ENCODE peak calls at places on chromosomes 2 and 18, in ten cellular contexts. M is HCT116, R is stomach, S is thoracic aorta, G is dorsolateral prefrontal cortex, I is cardiac muscle cell, B is right lobe of liver, Y is fibroblast of lung, E is MM.1S, H is tibial artery. T is an unnamed sample.

GRCh38 chr2:120820263-120820884 is 84.7 kb downstream of the GLI2 start:
- DNase-seq in H (peak), S (no peak), I (peak), G (no peak), Y (peak), E (no peak), M (no peak), B (no peak), R (no peak), T (peak)

GRCh38 chr2:69933254-69933828 is 18.4 kb downstream of the MXD1 start:
- DNase-seq in E (peak), R (no peak), Y (no peak), B (no peak), G (no peak), S (no peak), M (no peak), H (no peak), I (no peak), T (no peak)

GRCh38 chr18:48926420-48926857 is 24.3 kb downstream of the SMAD7 start:
- DNase-seq in G (no peak), M (no peak), Y (no peak), I (no peak), R (peak), B (peak), H (no peak), E (no peak), S (no peak), T (no peak)

GRCh38 chr2:220935789-220936321 is 636.2 kb downstream of the EPHA4 start:
- DNase-seq in Y (peak), H (no peak), S (no peak), G (no peak), B (no peak), E (no peak), M (no peak), R (no peak), I (no peak), T (no peak)

GRCh38 chr2:37454851-37455762 is 110.7 kb downstream of the QPCT start:
- DNase-seq in H (no peak), B (no peak), Y (peak), M (no peak), S (no peak), G (no peak), I (no peak), R (no peak), E (no peak), T (no peak)

GRCh38 chr2:193476171-193476800 is 1281.6 kb upstream of the TMEFF2 start:
- DNase-seq in M (no peak), R (no peak), H (no peak), G (no peak), S (no peak), E (no peak), B (no peak), Y (no peak), I (no peak), T (no peak)

GRCh38 chr2:192067631-192068030 is 127.1 kb downstream of the TMEFF2 start:
- DNase-seq in S (no peak), G (no peak), I (no peak), B (no peak), Y (no peak), M (no peak), R (no peak), H (no peak), E (no peak), T (no peak)

GRCh38 chr18:3058328-3059191 is 45.6 kb upstream of the LPIN2 start:
- DNase-seq in S (no peak), I (no peak), M (no peak), B (no peak), E (no peak), H (no peak), Y (no peak), R (no peak), G (no peak), T (no peak)

GRCh38 chr2:42652086-42652485 is 83.7 kb downstream of the MTA3 start:
- DNase-seq in H (no peak), M (no peak), R (no peak), I (no peak), E (no peak), B (no peak), S (no peak), G (no peak), Y (no peak), T (no peak)

GRCh38 chr2:134128746-134129145 is 125.1 kb upstream of the MGAT5 start:
- DNase-seq in R (no peak), M (no peak), E (no peak), H (no peak), I (no peak), G (no peak), S (no peak), Y (no peak), B (no peak), T (no peak)

GRCh38 chr2:240198226-240198625 is 57.8 kb upstream of the OTOS start:
- DNase-seq in R (peak), Y (no peak), I (no peak), H (peak), G (no peak), M (no peak), B (no peak), E (no peak), S (no peak), T (no peak)

GRCh38 chr18:74623047-74623816 is 25.6 kb downstream of the ZNF407 start:
- DNase-seq in I (no peak), B (no peak), E (no peak), M (peak), S (no peak), G (peak), Y (peak), R (no peak), H (no peak), T (no peak)

GRCh38 chr2:1053781-1054180 is 103.1 kb downstream of the SNTG2 start:
- DNase-seq in I (no peak), M (no peak), R (no peak), E (no peak), B (no peak), Y (no peak), H (no peak), G (no peak), S (no peak), T (no peak)

GRCh38 chr2:231680992-231681852 is 27.1 kb upstream of the PTMA start:
- DNase-seq in G (peak), M (no peak), H (peak), B (peak), Y (peak), R (peak), E (no peak), I (peak), S (peak), T (peak)

GRCh38 chr18:27609221-27609620 is 424.1 kb upstream of the CHST9 start:
- DNase-seq in R (no peak), S (no peak), M (no peak), B (no peak), E (no peak), I (no peak), G (no peak), H (no peak), Y (no peak), T (no peak)

GRCh38 chr2:35503311-35503710 is 852.3 kb upstream of the CRIM1 start:
- DNase-seq in R (no peak), B (no peak), S (no peak), I (no peak), Y (no peak), E (no peak), M (no peak), G (no peak), H (no peak), T (no peak)

DNA sequence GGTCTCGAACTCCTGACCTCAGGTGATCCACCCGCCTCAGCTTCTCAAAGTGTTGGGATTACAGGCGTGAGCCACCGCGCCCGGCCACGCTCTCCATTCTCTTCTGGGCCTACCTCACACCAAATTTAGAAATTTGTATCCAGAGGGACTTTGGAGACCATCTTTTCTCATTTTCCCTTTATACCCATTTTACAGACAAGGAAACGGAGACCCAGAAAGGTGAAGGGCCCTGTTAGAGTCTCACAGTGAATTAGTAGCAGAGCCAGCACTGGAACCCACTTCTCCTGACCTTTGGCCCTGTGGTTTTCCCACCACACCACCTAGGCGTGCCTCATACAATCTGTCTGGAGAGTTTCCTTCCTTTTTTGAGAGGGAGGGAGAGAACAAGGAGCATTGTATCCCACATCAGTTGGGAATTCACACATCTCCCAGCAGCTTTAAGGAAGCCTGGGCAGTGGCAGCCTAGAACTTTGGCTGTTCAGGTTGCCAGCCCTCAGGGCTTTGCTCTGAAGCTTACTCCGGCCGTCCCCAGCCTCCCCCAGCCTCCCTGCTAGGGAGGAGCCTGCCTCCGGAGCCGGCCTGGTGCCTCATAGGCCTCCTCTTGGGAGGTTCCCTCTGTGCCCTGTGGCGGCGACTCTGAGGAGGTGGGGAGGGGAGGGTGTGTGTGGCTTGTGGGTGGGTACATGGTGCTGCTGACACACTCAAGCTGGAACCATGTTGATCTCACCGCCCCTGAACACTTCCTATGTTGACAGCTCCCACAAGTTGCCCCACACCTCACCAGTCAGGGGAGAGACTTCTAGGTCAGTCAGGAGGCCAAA is 13.8 kb downstream of the FOSL2 start:
- DNase-seq in Y (peak), S (no peak), M (no peak), G (no peak), I (no peak), R (peak), E (no peak), B (peak), H (peak), T (no peak)
- H3K27ac ChIP-seq in Y (peak), S (peak), M (peak), G (no peak), I (no peak), R (peak), E (no peak), B (peak), H (peak), T (peak)

DNA sequence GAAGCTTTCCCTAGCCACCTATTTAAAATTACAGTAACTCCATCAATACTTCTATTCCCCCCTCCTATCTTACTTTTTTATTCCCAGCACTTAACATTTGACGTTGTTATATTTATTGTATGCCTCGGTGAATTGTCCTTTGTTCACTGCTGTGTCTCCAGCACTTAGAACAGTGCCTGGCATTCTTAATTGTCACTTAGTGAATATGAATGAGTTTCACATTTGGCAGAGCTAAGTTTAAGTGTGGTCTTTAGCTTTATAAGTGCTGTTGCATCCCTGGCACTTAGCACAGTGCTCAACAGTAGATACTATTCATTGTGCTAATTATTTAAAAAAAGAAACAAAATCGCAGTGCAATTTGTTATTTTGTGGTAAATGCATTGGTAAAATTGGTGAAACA is 1.7 kb downstream of the RMP24 start:
- DNase-seq in B (no peak), I (no peak), R (no peak), Y (no peak), G (no peak), M (no peak), S (no peak), E (no peak), H (no peak), T (no peak)
- H3K4me3 ChIP-seq in B (no peak), I (no peak), R (peak), Y (no peak), G (peak), M (no peak), S (no peak), E (no peak), H (no peak), T (no peak)

GRCh38 chr2:33500177-33500576 is 23.7 kb downstream of the RASGRP3 start:
- DNase-seq in B (no peak), Y (no peak), R (no peak), H (no peak), G (no peak), I (no peak), M (no peak), S (no peak), E (no peak), T (no peak)
- TF ChIP-seq CTCF in B (no peak), Y (no peak), R (no peak), H (no peak), G (no peak), I (no peak), M (no peak), S (no peak), E (no peak), T (no peak)

DNA sequence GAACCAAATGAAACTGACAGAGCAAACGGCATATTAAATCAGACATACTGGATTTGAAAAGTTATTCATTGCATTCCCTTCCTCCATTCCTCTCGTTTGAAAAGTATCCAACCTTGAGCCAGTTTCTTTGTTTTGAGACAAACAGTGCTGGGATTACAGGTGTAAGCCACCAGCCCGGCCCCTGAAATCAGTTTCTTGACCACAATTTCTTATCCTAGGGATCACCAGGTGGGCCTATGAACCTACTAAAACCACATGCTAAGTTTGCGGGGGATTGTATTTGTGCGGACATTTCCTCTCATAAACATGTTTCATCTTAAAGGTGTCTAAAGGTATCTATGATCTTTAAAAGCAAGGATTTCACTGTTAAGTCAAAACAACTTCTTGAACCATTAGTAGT is 11.6 kb downstream of the PTPN2 start:
- DNase-seq in S (no peak), G (no peak), I (no peak), H (no peak), B (no peak), M (no peak), R (no peak), Y (no peak), E (no peak), T (no peak)
- H3K27ac ChIP-seq in S (no peak), G (no peak), I (no peak), H (no peak), B (no peak), M (no peak), R (no peak), Y (no peak), E (no peak), T (no peak)

GRCh38 chr18:36829362-36830140 is 624 bp downstream of the KIAA1328 start:
- DNase-seq in I (peak), E (no peak), Y (peak), S (no peak), G (no peak), H (no peak), M (no peak), B (no peak), R (no peak), T (no peak)

GRCh38 chr18:36828157-36828629 is 609 bp downstream of the TPGS2 start:
- DNase-seq in I (no peak), H (peak), R (no peak), S (no peak), B (peak), G (peak), E (peak), M (peak), Y (peak), T (no peak)

GRCh38 chr18:36831139-36831538 is 2.2 kb downstream of the KIAA1328 start:
- DNase-seq in S (no peak), G (no peak), H (no peak), Y (no peak), B (no peak), E (no peak), M (no peak), I (no peak), R (no peak), T (no peak)

GRCh38 chr18:36828630-36829361 is at the start of the genes KIAA1328 and TPGS2:
- DNase-seq in R (peak), M (peak), H (peak), E (peak), G (peak), I (peak), Y (peak), B (peak), S (peak), T (no peak)

GRCh38 chr18:36830141-36830495 is 1.2 kb downstream of the KIAA1328 start:
- DNase-seq in G (no peak), I (no peak), H (no peak), E (no peak), S (no peak), M (no peak), Y (no peak), B (no peak), R (no peak), T (no peak)
- H3K4me3 ChIP-seq in G (peak), I (no peak), H (peak), E (peak), S (peak), M (peak), Y (peak), B (no peak), R (peak), T (peak)

GRCh38 chr2:212428685-212429480 is 109.7 kb downstream of the ERBB4 start:
- DNase-seq in Y (no peak), I (no peak), G (peak), R (no peak), E (no peak), M (no peak), H (no peak), S (no peak), B (no peak), T (no peak)
- TF ChIP-seq CTCF in Y (no peak), I (no peak), G (no peak), R (no peak), E (no peak), M (no peak), H (no peak), S (no peak), B (no peak), T (no peak)

DNA sequence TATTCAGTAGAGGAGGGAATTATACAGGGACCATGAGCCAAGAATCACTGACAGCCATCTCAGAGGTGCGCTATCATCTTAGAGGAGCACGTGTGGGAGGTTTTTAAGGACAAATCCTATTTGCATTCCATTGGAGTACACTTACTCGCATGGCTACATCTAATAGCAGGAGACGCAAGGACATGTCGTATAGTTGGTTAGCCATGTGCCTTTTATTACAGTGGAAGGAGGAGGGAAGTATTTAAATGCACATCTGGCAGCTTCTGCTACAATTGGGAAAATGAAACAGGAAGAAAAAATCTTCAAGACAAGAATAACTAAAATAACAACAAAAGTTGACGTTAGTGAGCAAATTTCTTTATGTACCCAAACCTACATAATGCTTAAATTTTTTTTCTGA is 86.5 kb upstream of the UGP2 start:
- DNase-seq in H (no peak), Y (peak), M (no peak), B (no peak), R (no peak), E (no peak), G (no peak), S (no peak), I (no peak), T (no peak)
- H3K27ac ChIP-seq in H (no peak), Y (peak), M (no peak), B (no peak), R (no peak), E (no peak), G (no peak), S (no peak), I (no peak), T (peak)

DNA sequence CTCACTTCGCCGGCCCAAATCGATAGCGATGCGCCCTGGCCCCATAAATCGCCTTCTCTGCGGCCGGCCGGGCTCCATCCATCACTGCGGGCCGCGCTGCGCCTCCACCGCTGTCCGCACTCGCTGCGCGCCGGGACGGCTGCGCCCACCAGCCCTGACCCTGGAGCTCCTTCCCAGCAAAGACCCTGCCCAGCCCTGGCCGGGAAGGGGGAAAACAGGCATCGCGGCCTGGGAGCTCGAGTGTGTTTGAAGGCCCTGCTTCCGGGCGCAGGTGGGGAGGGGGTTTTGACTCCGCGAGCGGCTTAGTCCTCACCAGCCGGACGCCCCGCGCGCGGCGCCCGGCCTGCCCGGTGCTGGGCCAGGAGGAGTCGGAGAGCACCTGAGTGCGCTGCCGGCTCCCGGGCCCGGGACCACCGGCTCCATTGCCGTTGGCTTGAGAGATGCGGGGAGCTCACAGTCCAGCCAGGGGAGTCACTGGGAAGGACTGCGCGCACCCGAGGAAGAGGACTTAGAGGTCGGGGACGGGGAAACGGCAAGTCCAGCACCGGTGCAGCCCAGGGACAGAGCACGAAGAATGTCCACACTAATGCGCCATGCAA is 1.1 kb downstream of the PAX8 start:
- DNase-seq in H (no peak), I (peak), G (no peak), E (no peak), B (no peak), M (no peak), R (no peak), S (no peak), Y (no peak), T (no peak)
- H3K4me3 ChIP-seq in H (no peak), I (peak), G (no peak), E (no peak), B (no peak), M (no peak), R (peak), S (peak), Y (no peak), T (peak)

DNA sequence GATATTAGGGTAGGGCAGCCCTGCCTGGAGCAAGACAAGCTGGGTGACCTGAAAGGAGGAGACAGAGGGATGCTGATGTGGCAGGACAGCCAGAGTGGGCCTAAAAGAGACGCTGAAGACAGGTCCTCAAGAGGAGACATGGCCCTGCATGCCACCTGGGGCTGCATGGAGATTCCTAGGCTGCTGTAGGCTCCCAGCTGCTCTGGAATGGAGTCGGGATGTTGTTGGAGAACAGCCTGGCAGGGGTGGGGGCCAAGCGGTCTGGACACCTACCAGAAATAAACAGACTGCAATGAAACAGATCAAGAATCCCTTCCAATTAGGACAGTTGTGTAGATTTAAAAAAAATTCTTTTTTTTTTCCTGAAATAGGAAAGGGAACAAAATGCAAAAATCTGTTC is 97.8 kb upstream of the NPAS2 start:
- DNase-seq in B (no peak), M (no peak), Y (no peak), E (no peak), I (no peak), H (no peak), R (no peak), G (no peak), S (no peak), T (no peak)
- TF ChIP-seq CTCF in B (no peak), M (no peak), Y (no peak), E (no peak), I (no peak), H (no peak), R (no peak), G (no peak), S (no peak), T (no peak)

T was measured in AG04450.